ENCODE peak calls at places on chromosomes 13 and 19, in six cellular contexts. V is esophagus squamous epithelium; E is right cardiac atrium; U is fibroblast of lung; B is CD8-positive, alpha-beta memory T cell; F is stimulated activated naive CD8-positive, alpha-beta T cell treated with anti-CD3 and anti-CD28 coated beads, Interleukin-15, amount 100 ng/mL, for 72 hours. T is an unnamed sample.

GRCh38 chr13:71285700-71286099 is 581.3 kb downstream of the DACH1 start:
- DNase-seq in V (no peak), E (no peak), U (no peak), B (no peak), F (no peak), T (no peak)

GRCh38 chr13:24348797-24349515 is 39.6 kb downstream of the C1QTNF9 start:
- DNase-seq in V (no peak), E (no peak), U (no peak), B (no peak), F (no peak), T (no peak)

GRCh38 chr13:93279982-93280381 is 53.4 kb downstream of the GPC6 start:
- DNase-seq in V (no peak), E (no peak), U (no peak), B (no peak), F (no peak), T (no peak)

GRCh38 chr19:2607712-2608601 is 94.5 kb downstream of the GNG7 start:
- DNase-seq in V (no peak), E (peak; percentile 60), U (no peak), B (peak; percentile 74), F (peak; percentile 93), T (no peak)

GRCh38 chr19:13764101-13764807 is at the start of gene MRI1:
- DNase-seq in V (no peak), E (peak; percentile 94), U (peak; percentile 66), B (peak; percentile 56), F (peak; percentile 67), T (peak; percentile 50)

GRCh38 chr13:108851660-108852059 is 222.2 kb downstream of the MYO16 start:
- DNase-seq in V (no peak), E (no peak), U (no peak), B (no peak), F (no peak), T (no peak)

GRCh38 chr19:16698914-16699313 is 20.7 kb upstream of the NWD1 start:
- DNase-seq in V (no peak), E (peak; percentile 79), U (no peak), B (no peak), F (no peak), T (no peak)

GRCh38 chr13:105663182-105663581 is 872.3 kb downstream of the EFNB2 start:
- DNase-seq in V (no peak), E (no peak), U (no peak), B (no peak), F (no peak), T (no peak)

GRCh38 chr13:23722726-23723453 is 152.7 kb downstream of the TNFRSF19 start:
- DNase-seq in V (no peak), E (no peak), U (no peak), B (no peak), F (no peak), T (no peak)

GRCh38 chr13:40519637-40520036 is 146.8 kb downstream of the FOXO1 start:
- DNase-seq in V (no peak), E (peak; percentile 85), U (no peak), B (no peak), F (no peak), T (no peak)

GRCh38 chr13:73035660-73036059 is 23.1 kb upstream of the KLF5 start:
- DNase-seq in V (no peak), E (no peak), U (no peak), B (no peak), F (no peak), T (no peak)

GRCh38 chr19:46551175-46551574 is 50.0 kb upstream of the CALM3 start:
- DNase-seq in V (no peak), E (no peak), U (no peak), B (no peak), F (no peak), T (no peak)

GRCh38 chr13:104750377-104750776 is 1684.2 kb upstream of the SLC10A2 start:
- DNase-seq in V (no peak), E (no peak), U (peak; percentile 66), B (no peak), F (no peak), T (no peak)

GRCh38 chr19:35905178-35905727 is 2.8 kb downstream of the TYROBP start:
- DNase-seq in V (no peak), E (no peak), U (peak; percentile 9), B (no peak), F (no peak), T (no peak)

GRCh38 chr13:25137624-25137892 is 34.5 kb downstream of the AMER2 start:
- DNase-seq in V (no peak), E (no peak), U (no peak), B (no peak), F (no peak), T (no peak)

GRCh38 chr19:49558591-49558990 is 21.8 kb downstream of the NOSIP start:
- DNase-seq in V (no peak), E (no peak), U (no peak), B (no peak), F (peak; percentile 39), T (no peak)

GRCh38 chr13:100608906-100609305 is 20.3 kb upstream of the GGACT start:
- DNase-seq in V (no peak), E (no peak), U (peak; percentile 55), B (no peak), F (peak; percentile 42), T (no peak)

GRCh38 chr19:13995017-13995728 is 10.9 kb downstream of the RFX1 start:
- DNase-seq in V (no peak), E (peak; percentile 77), U (no peak), B (no peak), F (no peak), T (peak; percentile 65)

GRCh38 chr19:51324082-51324481 is 12.6 kb downstream of the IGLON5 start:
- DNase-seq in V (no peak), E (no peak), U (no peak), B (no peak), F (no peak), T (no peak)

GRCh38 chr13:113950451-113951245 is 23.2 kb downstream of the C13orf46 start:
- DNase-seq in V (no peak), E (no peak), U (no peak), B (no peak), F (no peak), T (no peak)

GRCh38 chr19:8004723-8005513 is 523 bp downstream of the ELAVL1 start:
- DNase-seq in V (no peak), E (peak; percentile 63), U (peak; percentile 23), B (peak; percentile 10), F (peak; percentile 27), T (no peak)

GRCh38 chr19:7074705-7075282 is 5.3 kb downstream of the ZNF557 start:
- DNase-seq in V (no peak), E (no peak), U (no peak), B (no peak), F (no peak), T (no peak)

GRCh38 chr19:6522712-6523111 is 8.1 kb upstream of the TNFSF9 start:
- DNase-seq in V (no peak), E (no peak), U (no peak), B (no peak), F (no peak), T (no peak)

GRCh38 chr19:41570639-41571112 is 5.3 kb upstream of the CEACAM21 start:
- DNase-seq in V (no peak), E (peak; percentile 95), U (peak; percentile 43), B (peak; percentile 78), F (peak; percentile 85), T (peak; percentile 53)

GRCh38 chr19:58553799-58554493 is 959 bp downstream of the CHMP2A start:
- DNase-seq in V (no peak), E (no peak), U (no peak), B (no peak), F (peak; percentile 26), T (no peak)

GRCh38 chr19:1221141-1221903 is 15.7 kb downstream of the STK11 start:
- DNase-seq in V (no peak), E (peak; percentile 93), U (peak; percentile 40), B (no peak), F (no peak), T (peak; percentile 60)

T was measured in fibroblast of gingiva.